ENCODE peak calls at places on chromosomes 1 and 21, in six cellular contexts. D, K, P, W, N and X are unnamed samples.

GRCh38 chr1:199113265-199113869 is 474.5 kb downstream of the PTPRC start:
- DNase-seq in D (peak; percentile 23), K (no peak), P (peak; percentile 50), W (no peak), N (peak; percentile 38), X (peak; percentile 85)

GRCh38 chr1:12339410-12339809 is 109.6 kb downstream of the VPS13D start:
- DNase-seq in D (no peak), K (no peak), P (no peak), W (no peak), N (no peak), X (no peak)

GRCh38 chr1:5949074-5949760 is 43.0 kb downstream of the NPHP4 start:
- DNase-seq in D (no peak), K (no peak), P (no peak), W (no peak), N (no peak), X (no peak)

GRCh38 chr1:9084883-9085282 is 15.4 kb upstream of the SLC2A5 start:
- DNase-seq in D (peak; percentile 72), K (no peak), P (no peak), W (no peak), N (no peak), X (no peak)

GRCh38 chr1:115782571-115783281 is 14.2 kb upstream of the CASQ2 start:
- DNase-seq in D (no peak), K (peak; percentile 2), P (peak; percentile 66), W (peak; percentile 53), N (no peak), X (peak; percentile 62)

GRCh38 chr1:14999441-14999840 is 154.1 kb upstream of the TMEM51 start:
- DNase-seq in D (no peak), K (no peak), P (no peak), W (no peak), N (no peak), X (no peak)

GRCh38 chr21:43188181-43188580 is 19.4 kb downstream of the CRYAA start:
- DNase-seq in D (no peak), K (no peak), P (peak; percentile 7), W (no peak), N (no peak), X (no peak)

GRCh38 chr1:219812491-219813221 is 115.7 kb downstream of the SLC30A10 start:
- DNase-seq in D (no peak), K (peak; percentile 54), P (peak; percentile 63), W (no peak), N (peak; percentile 47), X (peak; percentile 69)

GRCh38 chr1:43418858-43419257 is 29.2 kb downstream of the SZT2 start:
- DNase-seq in D (no peak), K (no peak), P (no peak), W (no peak), N (no peak), X (no peak)

GRCh38 chr1:176897350-176898236 is 266.9 kb downstream of the ASTN1 start:
- DNase-seq in D (peak; percentile 49), K (peak; percentile 18), P (peak; percentile 53), W (no peak), N (peak; percentile 89), X (peak; percentile 82)

GRCh38 chr1:225462714-225463574 is 35.1 kb upstream of the LBR start:
- DNase-seq in D (no peak), K (no peak), P (no peak), W (no peak), N (no peak), X (peak; percentile 85)

GRCh38 chr1:3050603-3051002 is 18.4 kb upstream of the PRDM16 start:
- DNase-seq in D (no peak), K (no peak), P (no peak), W (no peak), N (no peak), X (no peak)

GRCh38 chr21:35198982-35199732 is 150.1 kb upstream of the RUNX1 start:
- DNase-seq in D (no peak), K (no peak), P (no peak), W (no peak), N (no peak), X (no peak)

GRCh38 chr1:22680736-22681135 is 27.7 kb downstream of the C1QB start:
- DNase-seq in D (no peak), K (no peak), P (no peak), W (no peak), N (no peak), X (no peak)

GRCh38 chr21:41611966-41612606 is 104.1 kb upstream of the TMPRSS2 start:
- DNase-seq in D (no peak), K (no peak), P (peak; percentile 85), W (no peak), N (no peak), X (peak; percentile 15)

GRCh38 chr1:110548381-110548780 is 29.4 kb upstream of the KCNA10 start:
- DNase-seq in D (no peak), K (no peak), P (peak; percentile 45), W (no peak), N (no peak), X (peak; percentile 27)

GRCh38 chr1:22241250-22241649 is 98.4 kb upstream of the WNT4 start:
- DNase-seq in D (no peak), K (no peak), P (no peak), W (no peak), N (no peak), X (no peak)

GRCh38 chr1:212229654-212230053 is 55.6 kb upstream of the PPP2R5A start:
- DNase-seq in D (no peak), K (peak; percentile 45), P (no peak), W (peak; percentile 62), N (no peak), X (no peak)

GRCh38 chr1:178262101-178262500 is 168.2 kb downstream of the RASAL2 start:
- DNase-seq in D (no peak), K (peak; percentile 59), P (no peak), W (no peak), N (no peak), X (no peak)

GRCh38 chr1:96206451-96206850 is 515.1 kb upstream of the PTBP2 start:
- DNase-seq in D (no peak), K (no peak), P (no peak), W (no peak), N (no peak), X (no peak)

GRCh38 chr1:31648190-31648589 is 3.5 kb upstream of the PEF1 start:
- DNase-seq in D (no peak), K (no peak), P (no peak), W (no peak), N (no peak), X (no peak)

DNA sequence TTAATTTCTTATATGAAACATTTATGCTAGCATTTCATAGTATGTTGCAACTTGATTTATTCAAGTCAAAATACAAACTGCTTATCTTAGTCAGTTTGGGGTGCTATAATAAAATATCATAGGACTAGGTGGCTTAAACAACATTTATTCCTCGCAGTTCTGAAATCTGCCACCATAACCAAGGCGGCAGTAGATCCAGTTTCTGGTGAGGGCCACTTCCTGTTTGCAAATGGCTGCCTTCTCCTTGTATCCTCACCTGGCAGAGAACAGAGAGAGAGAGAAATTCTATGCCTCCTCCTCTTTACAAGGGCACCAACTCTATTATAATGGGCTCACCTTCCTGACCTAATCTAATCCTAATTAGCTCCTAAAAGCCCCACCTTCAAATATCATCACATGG is 76.1 kb upstream of the RGS2 start:
- DNase-seq in D (no peak), K (no peak), P (no peak), W (no peak), N (no peak), X (peak; percentile 40)
- TF ChIP-seq CTCF in D (no peak), K (peak; percentile 24), P (no peak), W (no peak), N (peak; percentile 47), X (peak; percentile 34)

DNA sequence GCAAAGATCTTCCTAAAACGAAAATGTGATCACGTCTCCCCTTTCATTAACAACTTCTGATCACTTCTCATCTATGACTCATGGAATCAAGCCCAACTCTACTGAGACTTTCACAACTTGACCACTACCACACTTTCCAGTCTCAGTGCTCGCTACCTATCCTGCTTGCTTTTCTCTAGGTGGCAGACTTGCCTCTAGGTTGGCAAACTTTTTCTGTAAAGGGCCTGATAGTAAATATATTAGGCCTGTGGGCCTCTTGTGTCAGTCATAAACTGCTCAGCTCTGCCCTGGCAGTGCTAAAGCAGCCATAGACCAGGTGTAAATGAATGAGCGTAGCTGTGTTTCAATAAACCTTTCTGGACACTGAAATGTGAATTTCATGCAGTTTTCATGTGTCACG is 21.5 kb upstream of the HMGB4 start:
- DNase-seq in D (no peak), K (no peak), P (no peak), W (no peak), N (no peak), X (no peak)
- TF ChIP-seq CTCF in D (no peak), K (no peak), P (no peak), W (no peak), N (no peak), X (no peak)

GRCh38 chr1:231413749-231414082 is 8.4 kb downstream of the EGLN1 start:
- DNase-seq in D (no peak), K (no peak), P (no peak), W (no peak), N (no peak), X (no peak)

GRCh38 chr1:231416896-231417295 is 5.2 kb downstream of the EGLN1 start:
- DNase-seq in D (no peak), K (no peak), P (no peak), W (no peak), N (no peak), X (no peak)

GRCh38 chr1:231415018-231415583 is 7.0 kb downstream of the EGLN1 start:
- DNase-seq in D (no peak), K (no peak), P (no peak), W (no peak), N (no peak), X (no peak)

GRCh38 chr1:231417503-231417902 is 4.6 kb downstream of the EGLN1 start:
- DNase-seq in D (no peak), K (no peak), P (no peak), W (no peak), N (no peak), X (no peak)

DNA sequence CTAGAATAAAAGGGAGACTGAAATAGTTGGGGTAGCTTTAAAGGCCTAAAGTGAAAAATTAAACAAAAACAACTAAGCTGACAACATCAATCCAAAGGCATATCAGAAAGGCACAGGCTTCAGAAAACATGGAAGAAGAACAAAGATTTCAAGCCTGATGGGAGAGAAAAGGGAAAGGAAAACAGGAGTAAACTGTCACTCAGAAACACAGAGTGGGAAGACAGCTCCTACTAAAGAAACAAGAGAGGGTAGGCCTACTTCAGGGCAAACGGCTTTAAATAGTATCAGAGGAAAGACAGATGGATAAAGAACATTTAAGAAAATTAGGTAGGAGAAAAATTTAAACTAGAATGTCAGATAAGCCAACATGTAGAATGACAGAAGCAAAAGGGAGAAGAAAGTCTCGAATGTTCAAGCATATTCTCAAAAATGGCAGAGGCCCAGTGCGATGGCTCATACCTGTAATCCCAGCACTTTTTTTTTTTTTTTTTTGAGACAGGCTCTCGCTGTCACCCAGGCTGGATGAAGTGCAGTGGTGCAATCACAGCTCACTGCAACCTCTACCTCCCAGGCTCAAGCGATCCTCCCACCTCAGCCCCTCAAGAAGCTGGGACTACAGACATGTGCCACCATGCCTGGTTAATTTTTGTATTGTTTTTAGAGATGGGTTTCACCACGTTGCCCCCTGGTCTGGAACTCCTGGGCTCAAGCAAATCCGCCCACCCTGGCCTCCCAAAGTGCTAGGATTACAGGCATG is 7.6 kb downstream of the EGLN1 start:
- DNase-seq in D (no peak), K (no peak), P (no peak), W (no peak), N (no peak), X (no peak)
- TF ChIP-seq CTCF in D (no peak), K (no peak), P (no peak), W (no peak), N (no peak), X (no peak)

DNA sequence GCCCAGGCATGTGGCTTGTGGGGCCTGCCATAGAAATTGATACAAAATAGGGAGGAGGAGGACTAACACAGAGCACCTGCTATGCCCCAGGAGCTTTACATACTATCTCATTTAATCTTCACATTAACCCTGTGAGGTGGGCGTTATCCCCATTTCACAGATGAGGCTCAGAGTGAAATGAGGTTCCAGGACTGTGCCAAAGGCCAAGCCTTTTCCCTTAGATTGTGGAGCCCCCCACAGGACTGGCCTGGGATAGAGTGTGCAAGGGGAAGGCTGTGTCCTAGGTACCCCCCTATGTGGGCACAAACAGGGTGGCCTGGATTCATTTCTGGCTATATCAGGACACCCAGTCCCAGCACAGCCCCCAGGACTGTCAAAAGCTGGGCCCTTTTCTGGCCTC is 2.2 kb upstream of the DDOST start:
- DNase-seq in D (no peak), K (no peak), P (no peak), W (no peak), N (no peak), X (no peak)
- TF ChIP-seq CTCF in D (no peak), K (no peak), P (no peak), W (no peak), N (no peak), X (no peak)